ENCODE peak calls at places on chromosomes 4 and X, in ten cellular contexts. One of them, this sample, is unnamed.

GRCh38 chr4:7672601-7673000 is 237.9 kb upstream of the PSAPL1 start:
- DNase-seq in effector memory CD4-positive, alpha-beta T cell: no peak
- DNase-seq in upper lobe of right lung: no peak
- DNase-seq in activated T-helper 1 cell treated with Interleukin-2 at 50 U/mL for 16 hours: no peak
- DNase-seq in AG04450: no peak
- DNase-seq in activated CD4-positive, CD25-positive, alpha-beta regulatory T cell treated with anti-CD3 and anti-CD28 coated beads, Interleukin-2, amount 50 U/mL, for 16 hours: no peak
- DNase-seq in germinal center: no peak
- DNase-seq in psoas muscle: no peak
- DNase-seq in HS-5: no peak
- DNase-seq in NCI-H1092 treated with DMSO at 0.1 percent for 48 hours: no peak
- DNase-seq in this sample: no peak

GRCh38 chrX:134526399-134526798 is 66.4 kb downstream of the HPRT1 start:
- DNase-seq in effector memory CD4-positive, alpha-beta T cell: no peak
- DNase-seq in upper lobe of right lung: no peak
- DNase-seq in activated T-helper 1 cell treated with Interleukin-2 at 50 U/mL for 16 hours: no peak
- DNase-seq in AG04450: no peak
- DNase-seq in activated CD4-positive, CD25-positive, alpha-beta regulatory T cell treated with anti-CD3 and anti-CD28 coated beads, Interleukin-2, amount 50 U/mL, for 16 hours: no peak
- DNase-seq in germinal center: no peak
- DNase-seq in psoas muscle: no peak
- DNase-seq in HS-5: no peak
- DNase-seq in NCI-H1092 treated with DMSO at 0.1 percent for 48 hours: no peak
- DNase-seq in this sample: no peak

GRCh38 chr4:107402291-107402690 is 317.7 kb downstream of the PAPSS1 start:
- DNase-seq in effector memory CD4-positive, alpha-beta T cell: no peak
- DNase-seq in upper lobe of right lung: no peak
- DNase-seq in activated T-helper 1 cell treated with Interleukin-2 at 50 U/mL for 16 hours: no peak
- DNase-seq in AG04450: no peak
- DNase-seq in activated CD4-positive, CD25-positive, alpha-beta regulatory T cell treated with anti-CD3 and anti-CD28 coated beads, Interleukin-2, amount 50 U/mL, for 16 hours: no peak
- DNase-seq in germinal center: no peak
- DNase-seq in psoas muscle: no peak
- DNase-seq in HS-5: no peak
- DNase-seq in NCI-H1092 treated with DMSO at 0.1 percent for 48 hours: no peak
- DNase-seq in this sample: no peak

GRCh38 chr4:2798399-2799301 is 5.8 kb downstream of the SH3BP2 start:
- DNase-seq in effector memory CD4-positive, alpha-beta T cell: no peak
- DNase-seq in upper lobe of right lung: peak; percentile 85
- DNase-seq in activated T-helper 1 cell treated with Interleukin-2 at 50 U/mL for 16 hours: no peak
- DNase-seq in AG04450: no peak
- DNase-seq in activated CD4-positive, CD25-positive, alpha-beta regulatory T cell treated with anti-CD3 and anti-CD28 coated beads, Interleukin-2, amount 50 U/mL, for 16 hours: no peak
- DNase-seq in germinal center: no peak
- DNase-seq in psoas muscle: peak; percentile 63
- DNase-seq in HS-5: no peak
- DNase-seq in NCI-H1092 treated with DMSO at 0.1 percent for 48 hours: peak; percentile 62
- DNase-seq in this sample: peak; percentile 75

GRCh38 chrX:77447339-77448149 is at the start of gene FGF16:
- DNase-seq in effector memory CD4-positive, alpha-beta T cell: no peak
- DNase-seq in upper lobe of right lung: peak; percentile 44
- DNase-seq in activated T-helper 1 cell treated with Interleukin-2 at 50 U/mL for 16 hours: no peak
- DNase-seq in AG04450: no peak
- DNase-seq in activated CD4-positive, CD25-positive, alpha-beta regulatory T cell treated with anti-CD3 and anti-CD28 coated beads, Interleukin-2, amount 50 U/mL, for 16 hours: no peak
- DNase-seq in germinal center: no peak
- DNase-seq in psoas muscle: peak; percentile 20
- DNase-seq in HS-5: no peak
- DNase-seq in NCI-H1092 treated with DMSO at 0.1 percent for 48 hours: no peak
- DNase-seq in this sample: no peak

GRCh38 chr4:55547461-55547770 is 707 bp upstream of the CLOCK start:
- DNase-seq in effector memory CD4-positive, alpha-beta T cell: no peak
- DNase-seq in upper lobe of right lung: peak; percentile 68
- DNase-seq in activated T-helper 1 cell treated with Interleukin-2 at 50 U/mL for 16 hours: no peak
- DNase-seq in AG04450: no peak
- DNase-seq in activated CD4-positive, CD25-positive, alpha-beta regulatory T cell treated with anti-CD3 and anti-CD28 coated beads, Interleukin-2, amount 50 U/mL, for 16 hours: no peak
- DNase-seq in germinal center: no peak
- DNase-seq in psoas muscle: no peak
- DNase-seq in HS-5: no peak
- DNase-seq in NCI-H1092 treated with DMSO at 0.1 percent for 48 hours: no peak
- DNase-seq in this sample: no peak

GRCh38 chrX:45344597-45344996 is 143.9 kb upstream of the DIPK2B start:
- DNase-seq in effector memory CD4-positive, alpha-beta T cell: no peak
- DNase-seq in upper lobe of right lung: no peak
- DNase-seq in activated T-helper 1 cell treated with Interleukin-2 at 50 U/mL for 16 hours: no peak
- DNase-seq in AG04450: no peak
- DNase-seq in activated CD4-positive, CD25-positive, alpha-beta regulatory T cell treated with anti-CD3 and anti-CD28 coated beads, Interleukin-2, amount 50 U/mL, for 16 hours: no peak
- DNase-seq in germinal center: no peak
- DNase-seq in psoas muscle: no peak
- DNase-seq in HS-5: peak; percentile 76
- DNase-seq in NCI-H1092 treated with DMSO at 0.1 percent for 48 hours: no peak
- DNase-seq in this sample: no peak

GRCh38 chr4:104451573-104451972 is 43.1 kb downstream of the CXXC4 start:
- DNase-seq in effector memory CD4-positive, alpha-beta T cell: no peak
- DNase-seq in upper lobe of right lung: no peak
- DNase-seq in activated T-helper 1 cell treated with Interleukin-2 at 50 U/mL for 16 hours: no peak
- DNase-seq in AG04450: no peak
- DNase-seq in activated CD4-positive, CD25-positive, alpha-beta regulatory T cell treated with anti-CD3 and anti-CD28 coated beads, Interleukin-2, amount 50 U/mL, for 16 hours: no peak
- DNase-seq in germinal center: no peak
- DNase-seq in psoas muscle: no peak
- DNase-seq in HS-5: no peak
- DNase-seq in NCI-H1092 treated with DMSO at 0.1 percent for 48 hours: peak; percentile 6
- DNase-seq in this sample: peak; percentile 3

GRCh38 chr4:154471924-154472323 is 19.7 kb downstream of the DCHS2 start:
- DNase-seq in effector memory CD4-positive, alpha-beta T cell: no peak
- DNase-seq in upper lobe of right lung: no peak
- DNase-seq in activated T-helper 1 cell treated with Interleukin-2 at 50 U/mL for 16 hours: no peak
- DNase-seq in AG04450: no peak
- DNase-seq in activated CD4-positive, CD25-positive, alpha-beta regulatory T cell treated with anti-CD3 and anti-CD28 coated beads, Interleukin-2, amount 50 U/mL, for 16 hours: no peak
- DNase-seq in germinal center: no peak
- DNase-seq in psoas muscle: no peak
- DNase-seq in HS-5: no peak
- DNase-seq in NCI-H1092 treated with DMSO at 0.1 percent for 48 hours: no peak
- DNase-seq in this sample: no peak

GRCh38 chr4:122668241-122668640 is 47.4 kb upstream of the IL21 start:
- DNase-seq in effector memory CD4-positive, alpha-beta T cell: no peak
- DNase-seq in upper lobe of right lung: no peak
- DNase-seq in activated T-helper 1 cell treated with Interleukin-2 at 50 U/mL for 16 hours: no peak
- DNase-seq in AG04450: peak; percentile 42
- DNase-seq in activated CD4-positive, CD25-positive, alpha-beta regulatory T cell treated with anti-CD3 and anti-CD28 coated beads, Interleukin-2, amount 50 U/mL, for 16 hours: no peak
- DNase-seq in germinal center: no peak
- DNase-seq in psoas muscle: no peak
- DNase-seq in HS-5: peak; percentile 68
- DNase-seq in NCI-H1092 treated with DMSO at 0.1 percent for 48 hours: no peak
- DNase-seq in this sample: no peak

GRCh38 chrX:12360389-12360788 is 222.1 kb downstream of the FRMPD4 start:
- DNase-seq in effector memory CD4-positive, alpha-beta T cell: no peak
- DNase-seq in upper lobe of right lung: no peak
- DNase-seq in activated T-helper 1 cell treated with Interleukin-2 at 50 U/mL for 16 hours: no peak
- DNase-seq in AG04450: peak; percentile 30
- DNase-seq in activated CD4-positive, CD25-positive, alpha-beta regulatory T cell treated with anti-CD3 and anti-CD28 coated beads, Interleukin-2, amount 50 U/mL, for 16 hours: no peak
- DNase-seq in germinal center: no peak
- DNase-seq in psoas muscle: no peak
- DNase-seq in HS-5: peak; percentile 60
- DNase-seq in NCI-H1092 treated with DMSO at 0.1 percent for 48 hours: no peak
- DNase-seq in this sample: no peak

GRCh38 chr4:177220376-177220775 is 89.3 kb upstream of the NEIL3 start:
- DNase-seq in effector memory CD4-positive, alpha-beta T cell: no peak
- DNase-seq in upper lobe of right lung: no peak
- DNase-seq in activated T-helper 1 cell treated with Interleukin-2 at 50 U/mL for 16 hours: no peak
- DNase-seq in AG04450: no peak
- DNase-seq in activated CD4-positive, CD25-positive, alpha-beta regulatory T cell treated with anti-CD3 and anti-CD28 coated beads, Interleukin-2, amount 50 U/mL, for 16 hours: no peak
- DNase-seq in germinal center: no peak
- DNase-seq in psoas muscle: no peak
- DNase-seq in HS-5: no peak
- DNase-seq in NCI-H1092 treated with DMSO at 0.1 percent for 48 hours: no peak
- DNase-seq in this sample: no peak

GRCh38 chr4:1182313-1182712 is 9.9 kb upstream of the SPON2 start:
- DNase-seq in effector memory CD4-positive, alpha-beta T cell: no peak
- DNase-seq in upper lobe of right lung: no peak
- DNase-seq in activated T-helper 1 cell treated with Interleukin-2 at 50 U/mL for 16 hours: no peak
- DNase-seq in AG04450: no peak
- DNase-seq in activated CD4-positive, CD25-positive, alpha-beta regulatory T cell treated with anti-CD3 and anti-CD28 coated beads, Interleukin-2, amount 50 U/mL, for 16 hours: no peak
- DNase-seq in germinal center: no peak
- DNase-seq in psoas muscle: no peak
- DNase-seq in HS-5: no peak
- DNase-seq in NCI-H1092 treated with DMSO at 0.1 percent for 48 hours: no peak
- DNase-seq in this sample: no peak

GRCh38 chr4:53189011-53189410 is 176.8 kb downstream of the SCFD2 start:
- DNase-seq in effector memory CD4-positive, alpha-beta T cell: no peak
- DNase-seq in upper lobe of right lung: no peak
- DNase-seq in activated T-helper 1 cell treated with Interleukin-2 at 50 U/mL for 16 hours: no peak
- DNase-seq in AG04450: peak; percentile 26
- DNase-seq in activated CD4-positive, CD25-positive, alpha-beta regulatory T cell treated with anti-CD3 and anti-CD28 coated beads, Interleukin-2, amount 50 U/mL, for 16 hours: no peak
- DNase-seq in germinal center: no peak
- DNase-seq in psoas muscle: no peak
- DNase-seq in HS-5: peak; percentile 5
- DNase-seq in NCI-H1092 treated with DMSO at 0.1 percent for 48 hours: no peak
- DNase-seq in this sample: no peak

GRCh38 chr4:13294961-13295605 is 189.1 kb downstream of the RAB28 start:
- DNase-seq in effector memory CD4-positive, alpha-beta T cell: no peak
- DNase-seq in upper lobe of right lung: no peak
- DNase-seq in activated T-helper 1 cell treated with Interleukin-2 at 50 U/mL for 16 hours: no peak
- DNase-seq in AG04450: no peak
- DNase-seq in activated CD4-positive, CD25-positive, alpha-beta regulatory T cell treated with anti-CD3 and anti-CD28 coated beads, Interleukin-2, amount 50 U/mL, for 16 hours: no peak
- DNase-seq in germinal center: no peak
- DNase-seq in psoas muscle: no peak
- DNase-seq in HS-5: no peak
- DNase-seq in NCI-H1092 treated with DMSO at 0.1 percent for 48 hours: no peak
- DNase-seq in this sample: no peak

GRCh38 chrX:46573896-46574336 is 351 bp downstream of the CHST7 start:
- DNase-seq in effector memory CD4-positive, alpha-beta T cell: peak; percentile 50
- DNase-seq in upper lobe of right lung: peak; percentile 80
- DNase-seq in activated T-helper 1 cell treated with Interleukin-2 at 50 U/mL for 16 hours: peak; percentile 55
- DNase-seq in AG04450: no peak
- DNase-seq in activated CD4-positive, CD25-positive, alpha-beta regulatory T cell treated with anti-CD3 and anti-CD28 coated beads, Interleukin-2, amount 50 U/mL, for 16 hours: peak; percentile 36
- DNase-seq in germinal center: peak; percentile 36
- DNase-seq in psoas muscle: peak; percentile 26
- DNase-seq in HS-5: no peak
- DNase-seq in NCI-H1092 treated with DMSO at 0.1 percent for 48 hours: peak; percentile 71
- DNase-seq in this sample: peak; percentile 85

GRCh38 chrX:23616361-23616760 is 50.9 kb upstream of the PRDX4 start:
- DNase-seq in effector memory CD4-positive, alpha-beta T cell: no peak
- DNase-seq in upper lobe of right lung: no peak
- DNase-seq in activated T-helper 1 cell treated with Interleukin-2 at 50 U/mL for 16 hours: no peak
- DNase-seq in AG04450: no peak
- DNase-seq in activated CD4-positive, CD25-positive, alpha-beta regulatory T cell treated with anti-CD3 and anti-CD28 coated beads, Interleukin-2, amount 50 U/mL, for 16 hours: no peak
- DNase-seq in germinal center: peak; percentile 2
- DNase-seq in psoas muscle: no peak
- DNase-seq in HS-5: no peak
- DNase-seq in NCI-H1092 treated with DMSO at 0.1 percent for 48 hours: peak; percentile 32
- DNase-seq in this sample: peak; percentile 7

GRCh38 chrX:39206746-39207145 is 405.5 kb downstream of the MID1IP1 start:
- DNase-seq in effector memory CD4-positive, alpha-beta T cell: no peak
- DNase-seq in upper lobe of right lung: no peak
- DNase-seq in activated T-helper 1 cell treated with Interleukin-2 at 50 U/mL for 16 hours: no peak
- DNase-seq in AG04450: no peak
- DNase-seq in activated CD4-positive, CD25-positive, alpha-beta regulatory T cell treated with anti-CD3 and anti-CD28 coated beads, Interleukin-2, amount 50 U/mL, for 16 hours: no peak
- DNase-seq in germinal center: no peak
- DNase-seq in psoas muscle: no peak
- DNase-seq in HS-5: no peak
- DNase-seq in NCI-H1092 treated with DMSO at 0.1 percent for 48 hours: no peak
- DNase-seq in this sample: no peak

GRCh38 chr4:156892695-156893211 is 78.8 kb downstream of the PDGFC start:
- DNase-seq in effector memory CD4-positive, alpha-beta T cell: no peak
- DNase-seq in upper lobe of right lung: no peak
- DNase-seq in activated T-helper 1 cell treated with Interleukin-2 at 50 U/mL for 16 hours: no peak
- DNase-seq in AG04450: no peak
- DNase-seq in activated CD4-positive, CD25-positive, alpha-beta regulatory T cell treated with anti-CD3 and anti-CD28 coated beads, Interleukin-2, amount 50 U/mL, for 16 hours: no peak
- DNase-seq in germinal center: no peak
- DNase-seq in psoas muscle: no peak
- DNase-seq in HS-5: peak; percentile 18
- DNase-seq in NCI-H1092 treated with DMSO at 0.1 percent for 48 hours: no peak
- DNase-seq in this sample: no peak

GRCh38 chr4:6087669-6088068 is 69.4 kb upstream of the C4orf50 start:
- DNase-seq in effector memory CD4-positive, alpha-beta T cell: no peak
- DNase-seq in upper lobe of right lung: no peak
- DNase-seq in activated T-helper 1 cell treated with Interleukin-2 at 50 U/mL for 16 hours: no peak
- DNase-seq in AG04450: no peak
- DNase-seq in activated CD4-positive, CD25-positive, alpha-beta regulatory T cell treated with anti-CD3 and anti-CD28 coated beads, Interleukin-2, amount 50 U/mL, for 16 hours: no peak
- DNase-seq in germinal center: no peak
- DNase-seq in psoas muscle: no peak
- DNase-seq in HS-5: peak; percentile 5
- DNase-seq in NCI-H1092 treated with DMSO at 0.1 percent for 48 hours: peak; percentile 78
- DNase-seq in this sample: peak; percentile 30

GRCh38 chr4:55386073-55386472 is 9.7 kb upstream of the TMEM165 start:
- DNase-seq in effector memory CD4-positive, alpha-beta T cell: no peak
- DNase-seq in upper lobe of right lung: no peak
- DNase-seq in activated T-helper 1 cell treated with Interleukin-2 at 50 U/mL for 16 hours: no peak
- DNase-seq in AG04450: no peak
- DNase-seq in activated CD4-positive, CD25-positive, alpha-beta regulatory T cell treated with anti-CD3 and anti-CD28 coated beads, Interleukin-2, amount 50 U/mL, for 16 hours: no peak
- DNase-seq in germinal center: peak; percentile 32
- DNase-seq in psoas muscle: no peak
- DNase-seq in HS-5: no peak
- DNase-seq in NCI-H1092 treated with DMSO at 0.1 percent for 48 hours: no peak
- DNase-seq in this sample: peak; percentile 3

GRCh38 chrX:115650916-115651315 is 89.9 kb downstream of the PLS3 start:
- DNase-seq in effector memory CD4-positive, alpha-beta T cell: no peak
- DNase-seq in upper lobe of right lung: no peak
- DNase-seq in activated T-helper 1 cell treated with Interleukin-2 at 50 U/mL for 16 hours: no peak
- DNase-seq in AG04450: no peak
- DNase-seq in activated CD4-positive, CD25-positive, alpha-beta regulatory T cell treated with anti-CD3 and anti-CD28 coated beads, Interleukin-2, amount 50 U/mL, for 16 hours: no peak
- DNase-seq in germinal center: peak; percentile 1
- DNase-seq in psoas muscle: no peak
- DNase-seq in HS-5: no peak
- DNase-seq in NCI-H1092 treated with DMSO at 0.1 percent for 48 hours: peak; percentile 51
- DNase-seq in this sample: peak; percentile 66

GRCh38 chrX:107711521-107712041 is 64.0 kb downstream of the TSC22D3 start:
- DNase-seq in effector memory CD4-positive, alpha-beta T cell: no peak
- DNase-seq in upper lobe of right lung: no peak
- DNase-seq in activated T-helper 1 cell treated with Interleukin-2 at 50 U/mL for 16 hours: no peak
- DNase-seq in AG04450: no peak
- DNase-seq in activated CD4-positive, CD25-positive, alpha-beta regulatory T cell treated with anti-CD3 and anti-CD28 coated beads, Interleukin-2, amount 50 U/mL, for 16 hours: no peak
- DNase-seq in germinal center: no peak
- DNase-seq in psoas muscle: no peak
- DNase-seq in HS-5: no peak
- DNase-seq in NCI-H1092 treated with DMSO at 0.1 percent for 48 hours: no peak
- DNase-seq in this sample: no peak

GRCh38 chr4:10099521-10100325 is 16.9 kb downstream of the WDR1 start:
- DNase-seq in effector memory CD4-positive, alpha-beta T cell: no peak
- DNase-seq in upper lobe of right lung: no peak
- DNase-seq in activated T-helper 1 cell treated with Interleukin-2 at 50 U/mL for 16 hours: no peak
- DNase-seq in AG04450: no peak
- DNase-seq in activated CD4-positive, CD25-positive, alpha-beta regulatory T cell treated with anti-CD3 and anti-CD28 coated beads, Interleukin-2, amount 50 U/mL, for 16 hours: no peak
- DNase-seq in germinal center: no peak
- DNase-seq in psoas muscle: no peak
- DNase-seq in HS-5: no peak
- DNase-seq in NCI-H1092 treated with DMSO at 0.1 percent for 48 hours: no peak
- DNase-seq in this sample: no peak

GRCh38 chrX:123581586-123581985 is 151.3 kb downstream of the THOC2 start:
- DNase-seq in effector memory CD4-positive, alpha-beta T cell: no peak
- DNase-seq in upper lobe of right lung: no peak
- DNase-seq in activated T-helper 1 cell treated with Interleukin-2 at 50 U/mL for 16 hours: no peak
- DNase-seq in AG04450: no peak
- DNase-seq in activated CD4-positive, CD25-positive, alpha-beta regulatory T cell treated with anti-CD3 and anti-CD28 coated beads, Interleukin-2, amount 50 U/mL, for 16 hours: no peak
- DNase-seq in germinal center: no peak
- DNase-seq in psoas muscle: no peak
- DNase-seq in HS-5: no peak
- DNase-seq in NCI-H1092 treated with DMSO at 0.1 percent for 48 hours: no peak
- DNase-seq in this sample: peak; percentile 12

This sample was measured in RPMI8226.